ENCODE peak calls at places on chromosomes 7 and 10, in nine cellular contexts. B is foreskin fibroblast, D is GM23338, L is fibroblast of lung, Z is Peyer's patch, Q is heart left ventricle, T is BE2C, I is A549, H is fibroblast of the aortic adventitia. E is an unnamed sample.

GRCh38 chr7:41238851-41239331 is 464.0 kb downstream of the INHBA start:
- DNase-seq in D (no peak), Z (no peak), Q (no peak), B (peak; percentile 71), H (peak; percentile 29), I (no peak), T (no peak), L (peak; percentile 49), E (no peak)

GRCh38 chr10:2146079-2146478 is 408.8 kb upstream of the ADARB2 start:
- DNase-seq in I (no peak), D (no peak), Q (no peak), H (no peak), L (no peak), B (no peak), Z (no peak), T (no peak), E (no peak)

GRCh38 chr7:140594131-140594691 is 46.4 kb downstream of the DENND2A start:
- DNase-seq in H (no peak), L (no peak), Q (no peak), I (no peak), Z (no peak), T (no peak), B (no peak), D (no peak), E (no peak)

GRCh38 chr7:126569402-126569801 is 683.3 kb downstream of the GRM8 start:
- DNase-seq in H (no peak), D (no peak), Q (no peak), L (peak; percentile 16), T (no peak), B (no peak), I (no peak), Z (no peak), E (no peak)

GRCh38 chr10:91317541-91317940 is 92.6 kb upstream of the HECTD2 start:
- DNase-seq in B (no peak), Q (no peak), I (no peak), T (no peak), L (no peak), Z (no peak), H (peak; percentile 32), D (no peak), E (peak; percentile 39)

GRCh38 chr10:118991326-118991725 is 38.2 kb upstream of the NANOS1 start:
- DNase-seq in L (no peak), B (no peak), Q (no peak), I (no peak), T (no peak), D (no peak), Z (no peak), H (no peak), E (no peak)

GRCh38 chr10:49113741-49114141 is 1.6 kb downstream of the VSTM4 start:
- DNase-seq in Q (peak; percentile 16), T (no peak), B (no peak), H (no peak), L (peak; percentile 13), D (no peak), Z (no peak), I (no peak), E (no peak)

GRCh38 chr7:94154182-94154581 is 150.0 kb upstream of the BET1 start:
- DNase-seq in H (no peak), B (no peak), T (no peak), Z (no peak), I (no peak), Q (no peak), L (no peak), D (no peak), E (no peak)

GRCh38 chr10:15181576-15182156 is 13.2 kb upstream of the NMT2 start:
- DNase-seq in Z (no peak), L (no peak), D (no peak), Q (no peak), T (no peak), I (no peak), B (no peak), H (no peak), E (no peak)

GRCh38 chr10:63554666-63555065 is 33.5 kb downstream of the REEP3 start:
- DNase-seq in B (peak; percentile 77), Q (no peak), H (peak; percentile 76), D (no peak), I (no peak), L (peak; percentile 99), T (no peak), Z (peak; percentile 78), E (peak; percentile 92)

GRCh38 chr10:10849306-10849705 is 168.4 kb upstream of the CELF2 start:
- DNase-seq in L (no peak), I (no peak), D (no peak), T (no peak), H (no peak), Z (no peak), B (no peak), Q (no peak), E (peak; percentile 65)

GRCh38 chr10:101028446-101029244 is 2.3 kb downstream of the PDZD7 start:
- DNase-seq in H (no peak), B (no peak), L (no peak), Z (no peak), Q (no peak), D (no peak), T (peak; percentile 63), I (no peak), E (no peak)

GRCh38 chr7:30038182-30038980 is 10.2 kb downstream of the PLEKHA8 start:
- DNase-seq in H (peak; percentile 77), B (peak; percentile 21), Z (no peak), T (no peak), I (no peak), L (no peak), Q (no peak), D (no peak), E (no peak)

GRCh38 chr7:14673202-14673601 is 229.3 kb downstream of the DGKB start:
- DNase-seq in H (no peak), Q (no peak), B (no peak), I (no peak), D (no peak), Z (no peak), L (no peak), T (no peak), E (no peak)

GRCh38 chr10:58177362-58177947 is 90.2 kb downstream of the IPMK start:
- DNase-seq in H (peak; percentile 66), D (peak; percentile 53), I (peak; percentile 39), T (no peak), Z (no peak), Q (no peak), B (no peak), L (peak; percentile 36), E (peak; percentile 65)

GRCh38 chr7:98826811-98827231 is 43.0 kb downstream of the TMEM130 start:
- DNase-seq in B (no peak), I (no peak), L (no peak), D (peak; percentile 48), Q (peak; percentile 84), H (no peak), T (peak; percentile 41), Z (no peak), E (peak; percentile 29)

GRCh38 chr7:48497521-48497920 is 326.3 kb downstream of the ABCA13 start:
- DNase-seq in H (no peak), L (no peak), Q (no peak), I (no peak), D (no peak), Z (no peak), T (no peak), B (no peak), E (no peak)
- TF ChIP-seq CTCF in H (no peak), L (no peak), Q (no peak), I (no peak), D (no peak), Z (no peak), T (no peak), B (no peak), E (no peak)

DNA sequence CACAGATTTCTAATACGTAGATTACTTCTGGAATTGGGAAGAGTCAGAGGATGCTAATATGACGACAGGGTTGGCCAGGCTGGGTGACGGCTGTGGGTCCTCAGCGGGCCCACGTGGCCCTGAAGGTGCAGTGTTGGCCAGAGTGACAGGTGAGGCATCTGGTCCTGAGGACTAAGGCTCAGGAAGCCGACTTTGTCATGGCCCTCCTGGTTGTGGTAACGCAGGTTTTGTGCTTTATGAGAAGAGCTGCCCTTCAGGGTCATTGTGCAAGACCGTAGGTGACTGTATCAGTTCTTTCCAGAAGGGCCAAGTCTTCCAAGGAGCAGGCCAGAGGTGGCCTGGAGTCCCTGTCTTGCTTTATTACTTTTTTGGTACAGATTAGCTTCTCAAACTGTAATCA is 2.5 kb downstream of the EIF3B start:
- DNase-seq in B (no peak), D (no peak), Q (no peak), H (no peak), L (no peak), Z (no peak), T (no peak), I (no peak), E (peak; percentile 13)
- H3K4me3 ChIP-seq in B (no peak overlapping the region), D (peak overlapping the region; percentile 58), Q (no peak overlapping the region), H (peak overlapping the region; percentile 37), L (no peak overlapping the region), Z (no peak overlapping the region), T (peak overlapping the region; percentile 90), I (no peak overlapping the region), E (no peak overlapping the region)

DNA sequence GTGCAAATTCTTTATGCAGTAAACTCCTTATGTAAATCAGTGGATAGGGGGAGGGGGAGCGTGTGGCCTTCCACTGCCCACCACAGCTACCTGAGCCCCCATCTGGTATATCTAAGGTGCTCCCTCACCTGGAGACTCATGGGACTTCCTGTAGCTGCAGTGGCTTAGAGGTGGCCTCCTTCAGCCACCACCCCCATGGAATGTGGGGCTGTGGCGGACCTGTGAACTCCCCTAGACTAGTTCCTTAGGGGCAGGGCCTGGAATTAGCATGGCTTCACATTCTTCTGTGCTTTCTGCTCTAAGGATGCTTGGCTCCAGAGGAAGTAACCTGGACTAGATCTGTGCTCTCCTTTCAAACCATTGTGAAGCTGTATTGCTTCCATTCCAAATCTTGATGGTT is 550.5 kb upstream of the COBL start:
- DNase-seq in Q (no peak), Z (no peak), L (no peak), H (no peak), D (peak; percentile 4), T (no peak), B (no peak), I (no peak), E (no peak)
- TF ChIP-seq CTCF in Q (no peak), Z (no peak), L (no peak), H (no peak), D (no peak), T (no peak), B (no peak), I (no peak), E (no peak)

GRCh38 chr7:27161214-27161720 is 4.1 kb downstream of the HOXA9 start:
- DNase-seq in D (no peak), H (no peak), B (no peak), T (no peak), Q (peak; percentile 63), L (no peak), Z (no peak), I (no peak), E (no peak)
- H3K4me3 ChIP-seq in D (peak overlapping the region; percentile 64), H (peak overlapping the region; percentile 67), B (peak overlapping the region; percentile 59), T (peak overlapping the region; percentile 58), Q (peak overlapping the region; percentile 57), L (peak overlapping the region; percentile 47), Z (peak overlapping the region; percentile 53), I (peak overlapping the region; percentile 65), E (peak overlapping the region; percentile 48)

E was measured in cardiac fibroblast.